ENCODE peak calls at places on chromosomes 2 and 18, in seven cellular contexts. A is body of pancreas, S is COR-L47, T is fibroblast of the conjunctiva, X is A549, O is fibroblast of the aortic adventitia, P is NAMALWA. F is an unnamed sample.
A peak's percentile ranks its signal among the peaks of the same experiment; 100 is the strongest.

GRCh38 chr2:128756372-128756730 is 437.7 kb upstream of the HS6ST1 start:
- DNase-seq in P (no peak), O (no peak), T (no peak), A (peak; percentile 63), X (no peak), S (no peak), F (no peak)

GRCh38 chr2:180376076-180376475 is 369.0 kb upstream of the CWC22 start:
- DNase-seq in X (no peak), T (no peak), A (no peak), S (no peak), P (no peak), O (peak; percentile 14), F (no peak)

GRCh38 chr2:23554054-23554697 is 169.2 kb downstream of the KLHL29 start:
- DNase-seq in S (peak; percentile 46), P (no peak), X (no peak), A (peak; percentile 28), T (peak; percentile 55), O (peak; percentile 68), F (no peak)

GRCh38 chr2:179273461-179273962 is 8.9 kb upstream of the SESTD1 start:
- DNase-seq in O (peak; percentile 45), P (no peak), A (no peak), X (no peak), T (no peak), S (no peak), F (no peak)

GRCh38 chr2:218805627-218806026 is 23.7 kb downstream of the CYP27A1 start:
- DNase-seq in O (peak; percentile 49), T (peak; percentile 23), A (no peak), P (no peak), X (no peak), S (no peak), F (no peak)

GRCh38 chr18:59867337-59868104 is 32.3 kb upstream of the PMAIP1 start:
- DNase-seq in P (no peak), O (no peak), X (no peak), T (no peak), A (no peak), S (no peak), F (no peak)

GRCh38 chr18:61443311-61443710 is 110.1 kb downstream of the CDH20 start:
- DNase-seq in X (no peak), P (no peak), O (no peak), T (peak; percentile 28), S (no peak), A (no peak), F (no peak)

GRCh38 chr2:25664531-25665307 is 8.7 kb downstream of the DTNB start:
- DNase-seq in P (peak; percentile 42), X (peak; percentile 91), O (peak; percentile 82), A (peak; percentile 71), T (peak; percentile 51), S (peak; percentile 56), F (no peak)

GRCh38 chr2:112623913-112624777 is 21.6 kb upstream of the SLC20A1 start:
- DNase-seq in S (no peak), T (peak; percentile 70), A (no peak), X (peak; percentile 73), P (no peak), O (peak; percentile 90), F (peak; percentile 74)

GRCh38 chr2:86453838-86454237 is 12.7 kb downstream of the KDM3A start:
- DNase-seq in X (no peak), A (peak; percentile 85), T (peak; percentile 89), P (no peak), O (peak; percentile 93), S (peak; percentile 53), F (no peak)

GRCh38 chr2:204036706-204037105 is 100.1 kb downstream of the ICOS start:
- DNase-seq in A (no peak), P (no peak), O (no peak), S (no peak), T (no peak), X (no peak), F (no peak)

GRCh38 chr18:2547477-2548087 is 23.7 kb downstream of the METTL4 start:
- DNase-seq in A (no peak), P (peak; percentile 76), S (peak; percentile 68), X (peak; percentile 47), O (peak; percentile 86), T (peak; percentile 37), F (no peak)

GRCh38 chr18:80225685-80226084 is 21.6 kb downstream of the PARD6G start:
- DNase-seq in S (no peak), A (no peak), X (no peak), T (no peak), O (no peak), P (no peak), F (no peak)